ENCODE peak calls at places on chromosomes 1 and 21, in nine cellular contexts. N is GM20000; M is fibroblast of mammary gland; S is stimulated activated CD4-positive, alpha-beta T cell treated with anti-CD3 and anti-CD28 coated beads, Interleukin-1b, Interleukin-23, amount 100 ng/mL, for 4 hours; P is stimulated activated CD8-positive, alpha-beta memory T cell treated with anti-CD3 and anti-CD28 coated beads, Interleukin-4, amount 100 ng/mL, for 4 hours; L is neuronal stem cell; X is HEK293T; Q is NCI-H1436; V is suprapubic skin. J is an unnamed sample.

GRCh38 chr1:8343464-8344001 is 25.6 kb downstream of the SLC45A1 start:
- DNase-seq in N (no peak), M (peak), S (no peak), P (no peak), L (no peak), X (no peak), Q (no peak), V (peak), J (no peak)

GRCh38 chr1:159067699-159068621 is 8.6 kb downstream of the AIM2 start:
- DNase-seq in N (peak), M (no peak), S (no peak), P (no peak), L (no peak), X (no peak), Q (no peak), V (no peak), J (no peak)

GRCh38 chr1:56569661-56570060 is 9.7 kb downstream of the PLPP3 start:
- DNase-seq in N (no peak), M (no peak), S (no peak), P (no peak), L (no peak), X (no peak), Q (no peak), V (no peak), J (peak)

GRCh38 chr1:169529068-169529642 is 43.4 kb upstream of the SLC19A2 start:
- DNase-seq in N (no peak), M (no peak), S (no peak), P (no peak), L (peak), X (no peak), Q (no peak), V (no peak), J (peak)

GRCh38 chr1:70044832-70045231 is 160.5 kb downstream of the LRRC40 start:
- DNase-seq in N (no peak), M (peak), S (no peak), P (no peak), L (no peak), X (no peak), Q (no peak), V (no peak), J (no peak)

GRCh38 chr1:201142011-201142853 is 12.0 kb downstream of the TMEM9 start:
- DNase-seq in N (no peak), M (peak), S (no peak), P (no peak), L (no peak), X (no peak), Q (no peak), V (peak), J (no peak)

GRCh38 chr1:155514582-155515187 is 47.9 kb downstream of the ASH1L start:
- DNase-seq in N (no peak), M (no peak), S (no peak), P (no peak), L (no peak), X (no peak), Q (no peak), V (no peak), J (no peak)

GRCh38 chr1:228313536-228314277 is 92.9 kb downstream of the TRIM11 start:
- DNase-seq in N (no peak), M (no peak), S (no peak), P (no peak), L (no peak), X (no peak), Q (no peak), V (peak), J (no peak)

GRCh38 chr1:225845633-225846259 is 35.8 kb downstream of the EPHX1 start:
- DNase-seq in N (no peak), M (peak), S (no peak), P (no peak), L (peak), X (peak), Q (peak), V (peak), J (peak)

GRCh38 chr21:46083271-46084040 is 14.5 kb upstream of the COL6A2 start:
- DNase-seq in N (no peak), M (peak), S (no peak), P (no peak), L (no peak), X (peak), Q (no peak), V (peak), J (no peak)

GRCh38 chr1:223214272-223214807 is 71.3 kb upstream of the TLR5 start:
- DNase-seq in N (no peak), M (no peak), S (no peak), P (no peak), L (no peak), X (no peak), Q (peak), V (no peak), J (no peak)

GRCh38 chr1:20110679-20111078 is 8.7 kb downstream of the PLA2G2D start:
- DNase-seq in N (no peak), M (peak), S (no peak), P (no peak), L (no peak), X (no peak), Q (no peak), V (no peak), J (no peak)

J was measured in NCI-H345.